ENCODE peak calls at places on chromosomes 4 and X, in eight cellular contexts. B is IMR-90; H is CD8-positive, alpha-beta T cell; C is mesothelial cell of epicardium; Y is HL-60; K is AG04450; I is OCI-LY7; P is dorsolateral prefrontal cortex. Z is an unnamed sample.

GRCh38 chr4:108433832-108434231 is 186.5 kb upstream of the RPL34 start:
- DNase-seq in B (peak), H (peak), C (no peak), Y (no peak), K (peak), I (no peak), P (no peak), Z (no peak)

GRCh38 chrX:76109654-76110053 is 63.2 kb upstream of the PBDC1 start:
- DNase-seq in B (no peak), H (no peak), C (no peak), Y (no peak), K (no peak), I (no peak), P (no peak), Z (no peak)

GRCh38 chrX:4315891-4316290 is 602.4 kb upstream of the PRKX start:
- DNase-seq in B (no peak), H (no peak), C (no peak), Y (no peak), K (no peak), I (no peak), P (no peak), Z (no peak)

GRCh38 chr4:3724319-3725231 is 41.6 kb upstream of the ADRA2C start:
- DNase-seq in B (no peak), H (no peak), C (no peak), Y (no peak), K (no peak), I (no peak), P (no peak), Z (no peak)

GRCh38 chr4:124053872-124054538 is 657.4 kb downstream of the SPRY1 start:
- DNase-seq in B (peak), H (no peak), C (no peak), Y (no peak), K (no peak), I (no peak), P (no peak), Z (no peak)

GRCh38 chr4:170423137-170423536 is 333.4 kb upstream of the AADAT start:
- DNase-seq in B (peak), H (no peak), C (no peak), Y (no peak), K (no peak), I (no peak), P (no peak), Z (no peak)

GRCh38 chrX:105475801-105476200 is 255.3 kb upstream of the TEX13A start:
- DNase-seq in B (no peak), H (no peak), C (no peak), Y (no peak), K (no peak), I (no peak), P (no peak), Z (no peak)

GRCh38 chrX:75642811-75643361 is 120.0 kb upstream of the ZDHHC15 start:
- DNase-seq in B (no peak), H (no peak), C (no peak), Y (no peak), K (no peak), I (no peak), P (no peak), Z (no peak)

GRCh38 chrX:120468825-120469525 is at the start of gene LAMP2:
- DNase-seq in B (peak), H (peak), C (peak), Y (peak), K (peak), I (peak), P (peak), Z (peak)

GRCh38 chr4:23920296-23920695 is 30.4 kb upstream of the PPARGC1A start:
- DNase-seq in B (no peak), H (no peak), C (no peak), Y (no peak), K (no peak), I (no peak), P (no peak), Z (no peak)

GRCh38 chrX:142095816-142096215 is 109.3 kb downstream of the MAGEC2 start:
- DNase-seq in B (no peak), H (no peak), C (no peak), Y (no peak), K (no peak), I (no peak), P (no peak), Z (no peak)

GRCh38 chr4:28277931-28278330 is 1417.3 kb downstream of the STIM2 start:
- DNase-seq in B (peak), H (no peak), C (no peak), Y (no peak), K (no peak), I (no peak), P (no peak), Z (no peak)

GRCh38 chr4:26048962-26049361 is 134.9 kb downstream of the SMIM20 start:
- DNase-seq in B (no peak), H (no peak), C (no peak), Y (no peak), K (no peak), I (no peak), P (no peak), Z (no peak)

GRCh38 chrX:145729635-145730034 is 88.0 kb upstream of the SLITRK2 start:
- DNase-seq in B (no peak), H (no peak), C (no peak), Y (no peak), K (no peak), I (no peak), P (peak), Z (no peak)

GRCh38 chr4:158161561-158162354 is 11.1 kb downstream of the GASK1B start:
- DNase-seq in B (peak), H (no peak), C (no peak), Y (peak), K (no peak), I (no peak), P (no peak), Z (no peak)

GRCh38 chr4:99710681-99711345 is 53.2 kb upstream of the C4orf54 start:
- DNase-seq in B (peak), H (no peak), C (no peak), Y (no peak), K (no peak), I (no peak), P (no peak), Z (no peak)

GRCh38 chr4:139014391-139015268 is 951 bp upstream of the NOCT start:
- DNase-seq in B (peak), H (no peak), C (no peak), Y (no peak), K (peak), I (no peak), P (no peak), Z (no peak)

GRCh38 chr4:26953361-26953760 is 92.7 kb downstream of the STIM2 start:
- DNase-seq in B (no peak), H (no peak), C (no peak), Y (no peak), K (no peak), I (no peak), P (no peak), Z (no peak)

GRCh38 chr4:41670982-41671381 is 77.5 kb downstream of the PHOX2B start:
- DNase-seq in B (no peak), H (no peak), C (no peak), Y (no peak), K (no peak), I (no peak), P (no peak), Z (no peak)

GRCh38 chrX:96770315-96770714 is 85.7 kb downstream of the DIAPH2 start:
- DNase-seq in B (peak), H (no peak), C (no peak), Y (no peak), K (no peak), I (peak), P (no peak), Z (no peak)

GRCh38 chr4:153114771-153115321 is 89.4 kb upstream of the TRIM2 start:
- DNase-seq in B (peak), H (peak), C (no peak), Y (no peak), K (no peak), I (no peak), P (no peak), Z (no peak)

GRCh38 chr4:78162821-78163220 is 105.7 kb downstream of the FRAS1 start:
- DNase-seq in B (no peak), H (no peak), C (no peak), Y (no peak), K (no peak), I (no peak), P (no peak), Z (no peak)

GRCh38 chrX:23003121-23003520 is 3.4 kb downstream of the DDX53 start:
- DNase-seq in B (peak), H (no peak), C (no peak), Y (no peak), K (no peak), I (no peak), P (no peak), Z (no peak)

GRCh38 chr4:2933566-2934076 is 29.6 kb downstream of the NOP14 start:
- DNase-seq in B (no peak), H (no peak), C (no peak), Y (no peak), K (no peak), I (no peak), P (no peak), Z (no peak)

GRCh38 chrX:134622813-134623185 is 35.5 kb downstream of the PLAC1 start:
- DNase-seq in B (no peak), H (no peak), C (no peak), Y (no peak), K (no peak), I (no peak), P (no peak), Z (no peak)

GRCh38 chrX:47232803-47233332 is at the start of gene USP11:
- DNase-seq in B (peak), H (peak), C (peak), Y (peak), K (no peak), I (peak), P (peak), Z (no peak)

GRCh38 chr4:98996056-98996941 is 778 bp downstream of the METAP1 start:
- DNase-seq in B (peak), H (peak), C (no peak), Y (peak), K (no peak), I (peak), P (no peak), Z (no peak)

GRCh38 chr4:53928825-53929224 is 135.6 kb downstream of the CHIC2 start:
- DNase-seq in B (peak), H (no peak), C (no peak), Y (no peak), K (peak), I (no peak), P (no peak), Z (no peak)

GRCh38 chr4:83709627-83710026 is 173.7 kb downstream of the GPAT3 start:
- DNase-seq in B (no peak), H (no peak), C (no peak), Y (no peak), K (no peak), I (no peak), P (no peak), Z (no peak)

GRCh38 chr4:57401586-57401985 is 291.4 kb upstream of the IGFBP7 start:
- DNase-seq in B (no peak), H (no peak), C (no peak), Y (no peak), K (no peak), I (no peak), P (no peak), Z (no peak)

DNA sequence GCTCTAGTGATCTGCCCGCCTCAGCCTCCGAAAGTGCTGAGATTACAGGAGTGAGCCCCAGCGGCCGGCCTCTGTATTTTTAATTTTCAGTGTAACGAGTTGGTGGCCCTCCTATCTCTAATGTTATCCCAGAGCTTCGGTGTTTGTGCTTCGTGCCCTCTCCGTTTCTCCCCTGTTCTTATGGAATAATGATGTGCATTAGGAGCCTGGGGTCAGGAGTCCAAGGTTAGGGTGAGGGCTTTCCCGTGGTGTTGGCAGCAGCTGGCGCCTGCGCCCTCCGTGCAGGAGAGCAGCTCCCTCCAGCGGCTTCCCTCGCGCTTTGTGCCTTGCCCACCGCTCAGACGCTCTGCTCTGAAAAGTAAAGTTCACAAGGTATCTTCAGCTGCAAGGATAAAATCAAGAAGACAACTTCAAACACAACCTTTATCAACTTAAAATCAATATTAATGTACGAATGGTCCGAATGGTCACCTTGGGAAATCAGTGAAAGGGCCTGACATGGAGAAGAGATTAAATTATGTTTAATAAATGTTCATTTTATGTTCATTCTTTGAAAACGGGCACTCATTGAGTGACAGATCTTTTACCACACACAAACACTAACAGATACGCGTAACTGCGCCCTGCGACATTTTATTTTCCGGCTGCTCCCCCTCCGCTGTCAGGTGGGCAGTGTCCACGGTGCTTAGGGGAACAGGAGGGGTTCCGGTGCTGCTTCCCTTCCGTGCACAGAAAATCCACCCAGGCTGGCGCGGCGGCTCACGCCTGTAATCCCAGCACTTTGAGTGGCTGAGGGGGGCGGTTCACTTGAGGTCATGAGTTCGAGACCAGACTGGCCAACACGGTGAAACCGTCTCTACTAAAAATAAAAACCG is 62.4 kb downstream of the TRAPPC11 start:
- DNase-seq in B (peak), H (peak), C (no peak), Y (peak), K (no peak), I (no peak), P (no peak), Z (no peak)
- TF ChIP-seq CTCF in B (peak), H (peak), C (no peak), Y (peak), K (peak), I (no peak), P (peak), Z (no peak)

GRCh38 chr4:30268370-30268769 is 451.8 kb upstream of the PCDH7 start:
- DNase-seq in B (no peak), H (no peak), C (no peak), Y (no peak), K (no peak), I (no peak), P (no peak), Z (no peak)

GRCh38 chr4:30264465-30264864 is 455.7 kb upstream of the PCDH7 start:
- DNase-seq in B (no peak), H (no peak), C (no peak), Y (no peak), K (no peak), I (no peak), P (no peak), Z (no peak)

DNA sequence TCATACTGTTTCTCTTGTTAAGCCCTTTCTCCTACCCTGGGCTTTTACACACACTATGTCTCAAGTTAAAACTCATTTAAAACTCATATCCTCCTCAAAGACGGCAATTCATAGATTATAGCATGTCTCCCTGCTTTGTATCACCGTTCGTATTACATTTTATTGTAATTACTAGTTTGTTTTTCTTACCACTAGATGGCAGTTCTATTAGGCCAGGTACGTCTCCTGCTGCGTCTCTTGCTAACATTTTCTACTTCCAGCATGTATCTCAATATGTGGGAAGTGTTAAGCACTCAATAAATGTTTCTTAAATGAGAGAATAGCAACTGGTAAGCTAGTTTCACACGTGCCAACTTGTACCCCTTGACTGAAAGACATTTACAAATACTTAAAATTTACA is 450.3 kb upstream of the PCDH7 start:
- DNase-seq in B (no peak), H (no peak), C (no peak), Y (no peak), K (no peak), I (no peak), P (no peak), Z (no peak)
- TF ChIP-seq CTCF in B (no peak), H (no peak), C (no peak), Y (no peak), K (no peak), I (peak), P (no peak), Z (peak)

GRCh38 chrX:56802428-56802827 is 73.4 kb downstream of the NBDY start:
- DNase-seq in B (no peak), H (no peak), C (no peak), Y (no peak), K (no peak), I (no peak), P (no peak), Z (no peak)

GRCh38 chrX:56804867-56805266 is 75.8 kb downstream of the NBDY start:
- DNase-seq in B (no peak), H (no peak), C (no peak), Y (no peak), K (no peak), I (no peak), P (no peak), Z (no peak)

GRCh38 chrX:56805399-56805798 is 76.4 kb downstream of the NBDY start:
- DNase-seq in B (no peak), H (no peak), C (no peak), Y (no peak), K (no peak), I (no peak), P (no peak), Z (no peak)

GRCh38 chrX:56802921-56803848 is 74.1 kb downstream of the NBDY start:
- DNase-seq in B (peak), H (peak), C (peak), Y (peak), K (no peak), I (no peak), P (peak), Z (no peak)

DNA sequence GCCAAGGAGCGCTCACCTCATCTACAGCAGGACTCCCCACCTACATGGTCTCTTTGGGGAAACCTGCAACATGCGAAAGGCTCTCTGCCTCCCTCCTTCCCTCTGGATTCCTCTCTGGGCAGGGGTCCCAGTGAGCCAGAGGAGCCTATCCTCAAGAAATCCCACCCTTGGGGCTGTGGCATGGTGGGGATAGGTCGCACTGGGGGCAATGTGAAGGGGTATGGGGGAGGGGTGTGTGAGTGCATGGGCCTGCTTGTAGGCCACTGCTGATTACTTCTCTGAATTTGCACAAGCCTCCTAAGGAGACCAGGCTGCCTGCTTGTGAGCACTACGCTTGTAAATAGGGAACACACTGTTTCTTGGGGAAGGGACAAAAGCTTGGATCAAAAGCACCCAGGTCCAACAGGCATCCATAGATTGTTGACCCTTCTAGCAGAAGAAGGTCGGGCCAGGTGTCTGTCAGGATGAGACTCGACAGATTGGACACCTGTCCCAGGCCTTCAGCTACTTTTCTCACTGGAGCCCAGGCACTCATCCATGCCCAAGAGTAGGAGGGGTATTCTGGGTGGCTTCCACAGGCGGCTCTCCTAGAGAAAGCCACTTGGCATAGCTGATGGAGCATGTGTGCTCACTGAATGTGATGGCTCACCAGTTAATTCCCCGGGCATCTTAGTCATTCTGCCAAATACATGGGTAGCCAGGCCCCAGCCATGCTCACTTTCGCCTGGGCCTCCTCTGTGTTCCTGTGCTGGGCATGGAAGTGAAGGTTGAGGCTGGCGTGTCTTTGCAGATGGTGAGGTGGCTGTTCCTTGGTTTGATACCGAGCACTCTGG is 75.0 kb downstream of the NBDY start:
- DNase-seq in B (no peak), H (no peak), C (no peak), Y (no peak), K (no peak), I (no peak), P (no peak), Z (no peak)
- TF ChIP-seq CTCF in B (no peak), H (no peak), C (no peak), Y (no peak), K (no peak), I (no peak), P (peak), Z (no peak)

GRCh38 chrX:33207056-33207455 is 4.3 kb downstream of the DMD start:
- DNase-seq in B (peak), H (no peak), C (no peak), Y (no peak), K (no peak), I (no peak), P (no peak), Z (no peak)

GRCh38 chrX:33210156-33210555 is 1.2 kb downstream of the DMD start:
- DNase-seq in B (no peak), H (no peak), C (no peak), Y (no peak), K (no peak), I (no peak), P (no peak), Z (no peak)

DNA sequence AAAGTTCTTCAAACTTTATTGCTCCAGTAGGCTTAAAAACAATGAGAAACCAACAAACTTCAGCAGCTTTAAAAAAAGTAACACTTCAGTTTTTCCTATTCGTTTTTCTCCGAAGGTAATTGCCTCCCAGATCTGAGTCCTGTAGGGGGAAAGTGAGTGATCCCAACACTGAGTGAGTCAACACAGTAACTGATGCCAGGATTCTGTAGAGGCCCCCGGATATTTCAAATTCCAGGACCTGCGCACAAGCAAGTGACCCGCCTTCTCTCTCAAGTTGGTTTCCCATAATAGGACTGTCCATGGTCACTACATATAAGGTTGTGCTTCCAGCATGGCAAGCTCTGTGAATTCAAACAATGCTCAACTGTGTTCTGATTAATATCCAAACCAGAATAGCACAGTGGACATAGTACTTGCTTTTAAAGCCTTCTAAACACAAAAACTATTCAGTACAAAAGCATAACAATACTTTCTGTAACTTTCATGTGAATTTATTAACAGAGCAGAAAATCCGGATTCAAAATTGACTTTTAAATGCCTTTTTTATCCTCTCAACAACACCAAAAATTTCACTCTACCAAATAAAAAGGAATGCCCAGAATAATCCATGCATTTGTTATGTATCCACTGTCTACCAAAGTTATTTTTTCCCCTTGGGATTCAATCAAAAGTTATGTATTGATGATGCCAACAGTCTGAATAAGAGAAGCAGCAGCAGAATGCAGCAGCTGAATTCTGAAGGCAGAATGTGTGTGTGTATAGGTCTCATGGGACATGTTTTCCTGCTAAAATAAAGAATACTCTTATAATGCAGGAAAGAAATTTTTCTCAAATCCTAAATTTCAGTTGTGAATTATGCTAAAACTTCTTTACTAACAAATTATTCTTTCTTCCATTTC is at the start of gene DMD:
- DNase-seq in B (peak), H (no peak), C (peak), Y (no peak), K (peak), I (no peak), P (no peak), Z (no peak)
- TF ChIP-seq CTCF in B (peak), H (no peak), C (no peak), Y (no peak), K (no peak), I (no peak), P (no peak), Z (no peak)